ENCODE peak calls at places on chromosomes 5 and 9, in four cellular contexts. W, G, U and K are unnamed samples.
A peak's percentile ranks its signal among the peaks of the same experiment; 100 is the strongest.

GRCh38 chr5:54469655-54470054 is 14.2 kb downstream of the HSPB3 start:
- DNase-seq in U (no peak), G (no peak), W (peak; percentile 22), K (no peak)

GRCh38 chr9:35499701-35500030 is 9.8 kb downstream of the RUSC2 start:
- DNase-seq in G (no peak), W (no peak), U (no peak), K (no peak)

GRCh38 chr5:177366528-177367322 is 9.0 kb downstream of the RGS14 start:
- DNase-seq in W (peak; percentile 75), G (no peak), U (no peak), K (no peak)

GRCh38 chr9:124122321-124122720 is 110.8 kb downstream of the LHX2 start:
- DNase-seq in U (no peak), W (no peak), G (no peak), K (no peak)

GRCh38 chr5:67305913-67306710 is 109.5 kb upstream of the CD180 start:
- DNase-seq in W (peak; percentile 78), U (no peak), G (no peak), K (no peak)

GRCh38 chr5:123582570-123583293 is 70.8 kb downstream of the CSNK1G3 start:
- DNase-seq in G (no peak), W (peak; percentile 44), U (no peak), K (no peak)

GRCh38 chr9:128055222-128056040 is 11.7 kb downstream of the NAIF1 start:
- DNase-seq in W (peak; percentile 41), G (no peak), U (no peak), K (peak; percentile 58)

GRCh38 chr5:32311404-32312193 is 1.1 kb downstream of the MTMR12 start:
- DNase-seq in U (no peak), W (peak; percentile 16), G (no peak), K (no peak)

GRCh38 chr9:129720181-129720864 is 32.5 kb downstream of the PTGES start:
- DNase-seq in G (no peak), U (no peak), W (no peak), K (no peak)

GRCh38 chr9:79976501-79977444 is 405.0 kb downstream of the TLE4 start:
- DNase-seq in G (no peak), U (no peak), W (no peak), K (no peak)

GRCh38 chr5:60494144-60494543 is 205.8 kb downstream of the DEPDC1B start:
- DNase-seq in G (no peak), U (no peak), W (no peak), K (no peak)

GRCh38 chr5:43631182-43631910 is 28.4 kb downstream of the NNT start:
- DNase-seq in W (peak; percentile 90), G (peak; percentile 11), U (peak; percentile 11), K (no peak)

GRCh38 chr5:96790851-96791513 is 16.8 kb downstream of the ERAP1 start:
- DNase-seq in W (peak; percentile 45), G (no peak), U (no peak), K (no peak)

GRCh38 chr9:34332370-34332964 is 3.1 kb downstream of the NUDT2 start:
- DNase-seq in U (no peak), G (no peak), W (peak; percentile 73), K (no peak)

GRCh38 chr5:82859439-82860140 is 217.6 kb downstream of the TMEM167A start:
- DNase-seq in W (no peak), U (no peak), G (no peak), K (no peak)

GRCh38 chr5:94830520-94830919 is 212.1 kb downstream of the SLF1 start:
- DNase-seq in U (no peak), G (no peak), W (peak; percentile 55), K (no peak)

GRCh38 chr9:14383296-14383695 is 69.4 kb upstream of the NFIB start:
- DNase-seq in U (no peak), W (peak; percentile 59), G (no peak), K (no peak)

GRCh38 chr9:22446950-22447606 is 454 bp downstream of the DMRTA1 start:
- DNase-seq in W (peak; percentile 44), G (peak; percentile 30), U (peak; percentile 58), K (peak; percentile 51)

GRCh38 chr5:79590395-79590999 is 21.7 kb upstream of the TENT2 start:
- DNase-seq in W (no peak), G (no peak), U (no peak), K (no peak)

GRCh38 chr5:54296386-54296785 is 14.0 kb downstream of the ARL15 start:
- DNase-seq in W (no peak), G (no peak), U (no peak), K (peak; percentile 54)

GRCh38 chr5:176780951-176781350 is 29.4 kb upstream of the UNC5A start:
- DNase-seq in W (no peak), U (peak; percentile 30), G (no peak), K (no peak)

GRCh38 chr5:125668904-125669303 is 754.3 kb upstream of the GRAMD2B start:
- DNase-seq in U (no peak), G (no peak), W (peak; percentile 10), K (no peak)

GRCh38 chr5:27465140-27465539 is 426.8 kb upstream of the CDH9 start:
- DNase-seq in U (no peak), G (no peak), W (no peak), K (no peak)

GRCh38 chr5:9626955-9627354 is 3.2 kb downstream of the TAS2R1 start:
- DNase-seq in W (no peak), U (no peak), G (no peak), K (no peak)

GRCh38 chr5:149517461-149518122 is 33.6 kb downstream of the CSNK1A1 start:
- DNase-seq in U (peak; percentile 5), W (peak; percentile 52), G (no peak), K (peak; percentile 11)

GRCh38 chr5:118611332-118611945 is 376.9 kb downstream of the DTWD2 start:
- DNase-seq in G (no peak), U (no peak), W (peak; percentile 33), K (no peak)

GRCh38 chr5:159497221-159497620 is 166.9 kb upstream of the IL12B start:
- DNase-seq in G (no peak), U (no peak), W (no peak), K (no peak)

GRCh38 chr9:90611568-90611967 is 31.1 kb downstream of the DIRAS2 start:
- DNase-seq in U (no peak), W (no peak), G (no peak), K (peak; percentile 7)

GRCh38 chr9:5435912-5436311 is 1.8 kb downstream of the PLGRKT start:
- DNase-seq in U (no peak), W (no peak), G (no peak), K (no peak)

GRCh38 chr5:3592298-3592697 is 3.3 kb upstream of the IRX1 start:
- DNase-seq in G (no peak), W (no peak), U (no peak), K (no peak)